ENCODE peak calls at places on chromosomes 5 and 9, in four cellular contexts. M is kidney epithelial cell, Y is thyroid gland, W is GM23338. H is an unnamed sample.

GRCh38 chr9:128828719-128829452 is 708 bp downstream of the SPOUT1 start:
- DNase-seq in M (no peak), W (no peak), Y (no peak), H (no peak)

GRCh38 chr5:97006454-97006853 is 70.6 kb downstream of the LNPEP start:
- DNase-seq in M (no peak), W (no peak), Y (no peak), H (peak; percentile 14)

GRCh38 chr9:97900738-97901565 is 21.3 kb downstream of the TRMO start:
- DNase-seq in M (no peak), Y (peak; percentile 64), W (peak; percentile 68), H (no peak)

GRCh38 chr9:107732781-107733529 is 243.4 kb upstream of the KLF4 start:
- DNase-seq in M (peak; percentile 26), W (no peak), Y (peak; percentile 62), H (no peak)

GRCh38 chr5:132104561-132104960 is 31.0 kb downstream of the CSF2 start:
- DNase-seq in W (no peak), Y (no peak), M (no peak), H (no peak)

GRCh38 chr5:150057052-150057451 is 29.3 kb downstream of the CSF1R start:
- DNase-seq in W (no peak), Y (no peak), M (no peak), H (no peak)

GRCh38 chr5:156137482-156137881 is 189.5 kb upstream of the SGCD start:
- DNase-seq in Y (no peak), M (no peak), W (no peak), H (no peak)

GRCh38 chr9:116951588-116952433 is 264.7 kb downstream of the TRIM32 start:
- DNase-seq in Y (no peak), M (peak; percentile 51), W (no peak), H (peak; percentile 93)

GRCh38 chr9:97575673-97576048 is 57.5 kb downstream of the TSTD2 start:
- DNase-seq in M (no peak), Y (no peak), W (no peak), H (no peak)

GRCh38 chr5:147483197-147483790 is 26.6 kb downstream of the DPYSL3 start:
- DNase-seq in M (no peak), W (no peak), Y (peak; percentile 9), H (no peak)

GRCh38 chr5:139784488-139784887 is 11.1 kb upstream of the PSD2 start:
- DNase-seq in W (no peak), Y (no peak), M (no peak), H (no peak)

GRCh38 chr9:32414856-32415255 is 30.4 kb downstream of the ACO1 start:
- DNase-seq in M (no peak), W (no peak), Y (peak; percentile 79), H (no peak)

GRCh38 chr5:175212203-175212602 is 231.8 kb downstream of the DRD1 start:
- DNase-seq in Y (no peak), M (no peak), W (peak; percentile 11), H (no peak)

GRCh38 chr5:77867194-77867691 is 91.1 kb upstream of the TBCA start:
- DNase-seq in M (no peak), Y (no peak), W (peak; percentile 24), H (no peak)

GRCh38 chr9:120920495-120921178 is 6.0 kb downstream of the TRAF1 start:
- DNase-seq in M (no peak), Y (no peak), W (no peak), H (no peak)

GRCh38 chr9:87685871-87686519 is 39.9 kb upstream of the CTSL start:
- DNase-seq in W (no peak), M (no peak), Y (no peak), H (no peak)

GRCh38 chr9:128175102-128175563 is 15.1 kb downstream of the BBLN start:
- DNase-seq in Y (no peak), W (no peak), M (no peak), H (no peak)

GRCh38 chr9:100082786-100083185 is 16.0 kb downstream of the ERP44 start:
- DNase-seq in Y (no peak), W (no peak), M (no peak), H (peak; percentile 17)

GRCh38 chr5:81826128-81826527 is 75.2 kb upstream of the SSBP2 start:
- DNase-seq in W (peak; percentile 22), Y (no peak), M (no peak), H (no peak)

GRCh38 chr5:84450617-84451414 is 66.1 kb upstream of the EDIL3 start:
- DNase-seq in W (peak; percentile 24), M (no peak), Y (no peak), H (no peak)

GRCh38 chr5:167853421-167853820 is 438.0 kb upstream of the WWC1 start:
- DNase-seq in Y (no peak), M (no peak), W (no peak), H (peak; percentile 90)

GRCh38 chr9:14349818-14350333 is 35.9 kb upstream of the NFIB start:
- DNase-seq in W (no peak), M (no peak), Y (no peak), H (no peak)

GRCh38 chr9:101047848-101048402 is 19.4 kb downstream of the PLPPR1 start:
- DNase-seq in Y (no peak), W (no peak), M (no peak), H (no peak)

GRCh38 chr5:6408627-6409446 is 30.5 kb upstream of the MED10 start:
- DNase-seq in M (no peak), W (no peak), Y (no peak), H (no peak)

GRCh38 chr9:113151696-113152630 is 1.2 kb downstream of the SLC31A2 start:
- DNase-seq in W (no peak), Y (peak; percentile 71), M (no peak), H (no peak)

GRCh38 chr9:113152699-113153098 is 1.9 kb downstream of the SLC31A2 start:
- DNase-seq in Y (no peak), M (no peak), W (peak; percentile 35), H (no peak)

GRCh38 chr9:113154471-113154870 is 3.7 kb downstream of the SLC31A2 start:
- DNase-seq in W (no peak), M (peak; percentile 61), Y (no peak), H (no peak)

GRCh38 chr9:113154936-113155335 is 4.1 kb downstream of the SLC31A2 start:
- DNase-seq in W (no peak), Y (no peak), M (no peak), H (no peak)

DNA sequence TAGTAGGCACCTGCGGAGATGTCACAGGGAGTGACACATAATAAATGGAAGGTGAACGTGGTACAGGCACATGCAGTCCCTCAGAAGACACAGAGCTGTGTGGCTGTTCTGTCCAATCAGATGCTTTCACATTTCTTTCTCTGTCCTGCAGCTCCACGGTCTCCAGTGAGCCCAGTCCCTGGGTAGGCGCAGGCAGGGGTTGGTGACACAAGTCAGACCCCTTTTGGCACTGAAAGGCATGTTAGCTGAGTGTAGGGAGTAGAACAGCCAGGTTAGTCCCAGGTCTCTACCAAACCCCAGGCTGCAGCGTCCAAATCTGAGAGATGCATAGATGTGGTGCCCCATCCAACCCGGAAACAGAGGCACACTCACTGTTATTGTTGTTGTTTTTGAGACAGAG is 2.8 kb downstream of the SLC31A2 start:
- DNase-seq in M (no peak), Y (no peak), W (no peak), H (no peak)
- TF ChIP-seq CTCF in M (no peak), Y (no peak), W (no peak), H (no peak)

GRCh38 chr9:35489313-35490154 is at the start of gene RUSC2:
- DNase-seq in Y (peak; percentile 87), W (peak; percentile 94), M (peak; percentile 34), H (peak; percentile 65)

GRCh38 chr9:35490155-35490909 is 421 bp downstream of the RUSC2 start:
- DNase-seq in Y (peak; percentile 42), M (no peak), W (peak; percentile 60), H (no peak)

GRCh38 chr9:35488566-35489312 is 1.2 kb upstream of the RUSC2 start:
- DNase-seq in W (peak; percentile 29), M (no peak), Y (no peak), H (no peak)

GRCh38 chr9:35488019-35488418 is 1.9 kb upstream of the RUSC2 start:
- DNase-seq in M (no peak), Y (no peak), W (no peak), H (no peak)

GRCh38 chr9:35490910-35491465 is 1.1 kb downstream of the RUSC2 start:
- DNase-seq in Y (no peak), W (peak; percentile 3), M (no peak), H (no peak)
- H3K4me3 ChIP-seq in Y (peak overlapping the region; percentile 41), W (peak overlapping the region; percentile 91), M (peak overlapping the region; percentile 83), H (peak overlapping the region; percentile 93)

DNA sequence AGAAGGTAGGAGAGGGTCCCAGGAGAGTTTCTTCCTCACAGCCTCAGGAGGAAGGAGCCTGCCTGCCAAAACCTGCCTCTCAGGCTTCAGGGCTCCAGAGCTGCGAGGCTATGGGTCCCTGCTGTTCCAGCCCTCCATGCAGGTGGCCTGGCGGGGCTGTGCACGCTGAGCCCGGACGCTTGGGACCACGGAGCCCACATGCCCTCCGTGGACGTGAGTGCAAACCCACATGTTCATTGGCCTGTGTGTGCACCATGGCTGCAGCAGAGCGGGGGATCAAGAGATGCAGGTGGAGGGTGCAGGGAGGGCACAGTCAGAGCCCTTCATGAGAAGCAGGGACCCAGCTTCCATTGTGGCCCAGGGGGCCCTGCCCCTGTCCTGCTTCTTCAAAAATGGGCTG is 287.3 kb downstream of the IRX2 start:
- DNase-seq in W (no peak), Y (no peak), M (no peak), H (no peak)
- TF ChIP-seq CTCF in W (no peak), Y (no peak), M (no peak), H (no peak)

GRCh38 chr5:141874262-141874964 is 3.8 kb downstream of the PCDH1 start:
- DNase-seq in M (no peak), W (no peak), Y (no peak), H (no peak)
- H3K4me3 ChIP-seq in M (no peak overlapping the region), W (peak overlapping the region; percentile 98), Y (no peak overlapping the region), H (no peak overlapping the region)

GRCh38 chr5:38731461-38731860 is 114.4 kb upstream of the OSMR start:
- DNase-seq in Y (no peak), W (no peak), M (no peak), H (no peak)

GRCh38 chr5:38736089-38736488 is 109.7 kb upstream of the OSMR start:
- DNase-seq in Y (no peak), W (no peak), M (no peak), H (no peak)

GRCh38 chr5:38738898-38739743 is 106.7 kb upstream of the OSMR start:
- DNase-seq in M (no peak), W (no peak), Y (no peak), H (no peak)

DNA sequence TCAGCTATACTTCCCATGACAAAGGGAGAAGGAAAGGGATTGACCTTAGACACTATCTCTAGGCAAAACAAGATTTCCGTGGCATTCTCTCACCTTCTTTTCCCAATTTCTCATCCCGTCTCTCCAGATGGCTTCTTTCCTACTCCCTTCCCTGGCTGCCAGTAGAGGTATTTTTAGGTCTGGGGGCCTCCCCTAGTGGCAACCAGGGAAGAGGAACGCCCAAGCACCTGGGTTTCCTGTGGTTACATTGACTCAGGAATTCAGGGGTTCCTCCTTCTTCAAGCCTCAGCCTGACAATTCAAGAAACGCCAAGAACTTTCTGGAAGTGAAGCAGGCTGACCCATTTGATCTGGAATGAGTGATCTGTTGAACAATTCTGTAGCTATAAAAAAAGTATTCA is 111.5 kb upstream of the OSMR start:
- DNase-seq in W (peak; percentile 84), M (no peak), Y (no peak), H (no peak)
- TF ChIP-seq CTCF in W (peak; percentile 84), M (peak; percentile 24), Y (no peak), H (no peak)